ENCODE peak calls at places on chromosome 6, in five cellular contexts. P is HCT116, J is GM12878, M is K562, U is HepG2. D is an unnamed sample.

GRCh38 chr6:148364056-148364844 is 21.6 kb downstream of the SASH1 start:
- DNase-seq in P (no peak), J (no peak), M (no peak), U (no peak), D (no peak)

GRCh38 chr6:13454286-13455221 is 32.8 kb downstream of the GFOD1 start:
- DNase-seq in P (no peak), J (peak; percentile 56), M (no peak), U (no peak), D (no peak)

GRCh38 chr6:107977283-107977682 is 19.3 kb upstream of the SEC63 start:
- DNase-seq in P (no peak), J (no peak), M (no peak), U (no peak), D (no peak)

GRCh38 chr6:43831211-43831610 is 61.2 kb downstream of the VEGFA start:
- DNase-seq in P (no peak), J (no peak), M (no peak), U (no peak), D (no peak)

GRCh38 chr6:117489003-117489402 is 6.5 kb downstream of the DCBLD1 start:
- DNase-seq in P (no peak), J (no peak), M (no peak), U (no peak), D (no peak)

GRCh38 chr6:136502791-136503190 is 47.4 kb downstream of the MAP7 start:
- DNase-seq in P (no peak), J (no peak), M (no peak), U (no peak), D (no peak)

GRCh38 chr6:138795809-138796469 is at the start of gene ECT2L:
- DNase-seq in P (no peak), J (no peak), M (no peak), U (no peak), D (peak; percentile 89)

GRCh38 chr6:96948631-96949030 is 24.1 kb downstream of the KLHL32 start:
- DNase-seq in P (no peak), J (no peak), M (no peak), U (no peak), D (no peak)

GRCh38 chr6:47248446-47248845 is 61.3 kb downstream of the TNFRSF21 start:
- DNase-seq in P (no peak), J (no peak), M (no peak), U (no peak), D (no peak)

GRCh38 chr6:90484903-90485302 is 102.0 kb downstream of the MAP3K7 start:
- DNase-seq in P (no peak), J (no peak), M (no peak), U (no peak), D (no peak)

GRCh38 chr6:84272298-84272697 is 44.9 kb upstream of the CEP162 start:
- DNase-seq in P (no peak), J (no peak), M (no peak), U (no peak), D (no peak)

GRCh38 chr6:166244353-166245045 is 63.7 kb downstream of the PRR18 start:
- DNase-seq in P (no peak), J (peak; percentile 54), M (no peak), U (no peak), D (no peak)

GRCh38 chr6:167574431-167575097 is 249.7 kb downstream of the TTLL2 start:
- DNase-seq in P (no peak), J (no peak), M (no peak), U (no peak), D (no peak)

GRCh38 chr6:112254921-112255320 is 554 bp upstream of the LAMA4 start:
- DNase-seq in P (no peak), J (no peak), M (no peak), U (no peak), D (no peak)

GRCh38 chr6:112258636-112259336 is 4.4 kb upstream of the LAMA4 start:
- DNase-seq in P (no peak), J (no peak), M (no peak), U (no peak), D (no peak)

GRCh38 chr6:112253505-112253841 is 894 bp downstream of the LAMA4 start:
- DNase-seq in P (no peak), J (no peak), M (no peak), U (no peak), D (no peak)

GRCh38 chr6:112253842-112254816 is at the start of gene LAMA4:
- DNase-seq in P (no peak), J (no peak), M (no peak), U (no peak), D (peak; percentile 74)

GRCh38 chr6:112259337-112259675 is 4.9 kb upstream of the LAMA4 start:
- DNase-seq in P (no peak), J (no peak), M (no peak), U (no peak), D (no peak)
- TF ChIP-seq SRF in P (no peak), J (no peak), M (no peak), U (no peak), D (no peak)

GRCh38 chr6:134920422-134920821 is 29.5 kb downstream of the ALDH8A1 start:
- DNase-seq in P (no peak), J (no peak), M (no peak), U (no peak), D (no peak)
- TF ChIP-seq SIN3A in P (no peak), J (no peak), M (no peak), U (no peak), D (no peak)

GRCh38 chr6:132122871-132123270 is 171.7 kb upstream of the CCN2 start:
- DNase-seq in P (no peak), J (no peak), M (no peak), U (peak; percentile 38), D (no peak)
- TF ChIP-seq SRF in P (no peak), J (no peak), M (no peak), U (no peak), D (no peak)

GRCh38 chr6:1797801-1798200 is 188.1 kb downstream of the FOXC1 start:
- DNase-seq in P (no peak), J (no peak), M (no peak), U (peak; percentile 53), D (no peak)
- TF ChIP-seq SIN3A in P (no peak), J (no peak), M (no peak), U (no peak), D (no peak)

GRCh38 chr6:125751334-125751916 is 2.0 kb downstream of the HEY2 start:
- DNase-seq in P (no peak), J (no peak), M (no peak), U (no peak), D (no peak)

GRCh38 chr6:125749112-125749863 is at the start of gene HEY2:
- DNase-seq in P (peak; percentile 45), J (peak; percentile 33), M (peak; percentile 99), U (peak; percentile 84), D (peak; percentile 93)

GRCh38 chr6:125750692-125751333 is 1.4 kb downstream of the HEY2 start:
- DNase-seq in P (no peak), J (no peak), M (no peak), U (no peak), D (no peak)

GRCh38 chr6:125748534-125749111 is 809 bp upstream of the HEY2 start:
- DNase-seq in P (no peak), J (no peak), M (no peak), U (peak; percentile 12), D (no peak)

GRCh38 chr6:125749864-125750691 is 646 bp downstream of the HEY2 start:
- DNase-seq in P (no peak), J (no peak), M (no peak), U (no peak), D (no peak)
- TF ChIP-seq SRF in P (no peak), J (no peak), M (no peak), U (no peak), D (no peak)

GRCh38 chr6:127279815-127280214 is 13.2 kb downstream of the RNF146 start:
- DNase-seq in P (no peak), J (no peak), M (no peak), U (no peak), D (no peak)
- TF ChIP-seq SIN3A in P (no peak), J (no peak), M (no peak), U (no peak), D (no peak)

GRCh38 chr6:24768361-24768760 is 6.4 kb upstream of the GMNN start:
- DNase-seq in P (no peak), J (no peak), M (no peak), U (no peak), D (no peak)
- TF ChIP-seq SRF in P (no peak), J (no peak), M (no peak), U (no peak), D (no peak)

GRCh38 chr6:156645106-156645505 is 132.1 kb upstream of the ARID1B start:
- DNase-seq in P (no peak), J (no peak), M (no peak), U (no peak), D (no peak)
- TF ChIP-seq SIN3A in P (no peak), J (no peak), M (no peak), U (no peak), D (no peak)

GRCh38 chr6:19153270-19153980 is 683.7 kb upstream of the ID4 start:
- DNase-seq in P (no peak), J (no peak), M (no peak), U (no peak), D (no peak)
- TF ChIP-seq SRF in P (no peak), J (no peak), M (no peak), U (no peak), D (no peak)

GRCh38 chr6:146423450-146423849 is 120.2 kb upstream of the RAB32 start:
- DNase-seq in P (no peak), J (no peak), M (no peak), U (no peak), D (no peak)
- TF ChIP-seq SIN3A in P (no peak), J (no peak), M (no peak), U (no peak), D (no peak)